ENCODE peak calls at places on chromosomes 1 and 21, in six cellular contexts. A is mammary epithelial cell, E is HCT116, V is neural progenitor cell, H is Panc1, B is colonic mucosa. O is an unnamed sample. For H3K4me1 and H3K36me3, the result is how much of the 10 kb centered on the place peaks cover.

GRCh38 chr1:25989440-25989839 is 8.4 kb downstream of the PAFAH2 start:
- DNase-seq in A (no peak), E (no peak), V (no peak), H (no peak), B (no peak), O (no peak)

GRCh38 chr1:31549807-31550620 is 26.3 kb upstream of the TINAGL1 start:
- DNase-seq in A (peak), E (no peak), V (no peak), H (no peak), B (peak), O (no peak)

GRCh38 chr1:68720476-68720875 is 223.6 kb upstream of the DEPDC1 start:
- DNase-seq in A (no peak), E (no peak), V (no peak), H (no peak), B (no peak), O (no peak)

GRCh38 chr1:201266774-201267173 is 16.5 kb upstream of the PKP1 start:
- DNase-seq in A (peak), E (no peak), V (no peak), H (peak), B (peak), O (no peak)

GRCh38 chr1:2317230-2318065 is 73.9 kb downstream of the MORN1 start:
- DNase-seq in A (no peak), E (no peak), V (no peak), H (no peak), B (no peak), O (no peak)

GRCh38 chr1:225754940-225755635 is 22.5 kb upstream of the SRP9 start:
- DNase-seq in A (peak), E (no peak), V (no peak), H (peak), B (peak), O (no peak)

GRCh38 chr1:204363335-204364114 is 3.8 kb upstream of the PLEKHA6 start:
- DNase-seq in A (peak), E (peak), V (peak), H (peak), B (peak), O (peak)

GRCh38 chr1:207882692-207883091 is 28.2 kb downstream of the CD34 start:
- DNase-seq in A (no peak), E (no peak), V (no peak), H (no peak), B (no peak), O (no peak)

GRCh38 chr1:208132287-208132882 is 111.8 kb downstream of the PLXNA2 start:
- DNase-seq in A (peak), E (peak), V (peak), H (no peak), B (peak), O (peak)

GRCh38 chr1:113123737-113124136 is 50.7 kb downstream of the LRIG2 start:
- DNase-seq in A (no peak), E (no peak), V (no peak), H (no peak), B (no peak), O (no peak)

GRCh38 chr1:32886012-32886827 is at the start of gene HPCA:
- DNase-seq in A (peak), E (no peak), V (peak), H (no peak), B (peak), O (peak)

GRCh38 chr1:204207136-204207616 is 6.6 kb downstream of the GOLT1A start:
- DNase-seq in A (peak), E (peak), V (peak), H (peak), B (peak), O (peak)

GRCh38 chr1:160978510-160978927 is 23.9 kb upstream of the ITLN2 start:
- DNase-seq in A (no peak), E (no peak), V (no peak), H (no peak), B (peak), O (no peak)

GRCh38 chr1:83931658-83932253 is 67.2 kb downstream of the TTLL7 start:
- DNase-seq in A (peak), E (peak), V (peak), H (peak), B (peak), O (no peak)

GRCh38 chr1:29258189-29258973 is 22.1 kb downstream of the PTPRU start:
- DNase-seq in A (peak), E (no peak), V (no peak), H (no peak), B (no peak), O (no peak)

GRCh38 chr1:44239961-44240371 is 26.7 kb downstream of the DMAP1 start:
- DNase-seq in A (no peak), E (no peak), V (no peak), H (no peak), B (no peak), O (no peak)

GRCh38 chr1:24124980-24125379 is 13.0 kb upstream of the MYOM3 start:
- DNase-seq in A (no peak), E (no peak), V (no peak), H (no peak), B (no peak), O (no peak)

GRCh38 chr1:58576727-58577675 is at the start of gene TACSTD2:
- DNase-seq in A (peak), E (no peak), V (peak), H (no peak), B (peak), O (peak)

GRCh38 chr1:64961923-64962322 is 4.4 kb downstream of the JAK1 start:
- DNase-seq in A (no peak), E (no peak), V (no peak), H (no peak), B (no peak), O (no peak)

GRCh38 chr1:173451981-173452380 is 25.2 kb upstream of the PRDX6 start:
- DNase-seq in A (peak), E (no peak), V (no peak), H (no peak), B (no peak), O (no peak)

GRCh38 chr1:115429242-115429641 is 91.2 kb upstream of the NGF start:
- DNase-seq in A (peak), E (peak), V (no peak), H (no peak), B (no peak), O (no peak)

GRCh38 chr21:38973552-38973951 is 167.8 kb downstream of the ETS2 start:
- DNase-seq in A (no peak), E (no peak), V (no peak), H (no peak), B (no peak), O (no peak)

GRCh38 chr1:12586171-12586942 is 31.7 kb downstream of the DHRS3 start:
- DNase-seq in A (no peak), E (no peak), V (no peak), H (no peak), B (no peak), O (no peak)

GRCh38 chr1:14763977-14764376 is 165.5 kb downstream of the KAZN start:
- DNase-seq in A (no peak), E (no peak), V (no peak), H (no peak), B (no peak), O (no peak)

GRCh38 chr1:201775380-201775779 is 53.6 kb upstream of the IPO9 start:
- DNase-seq in A (no peak), E (no peak), V (no peak), H (no peak), B (no peak), O (no peak)

GRCh38 chr1:185567006-185567405 is 167.2 kb upstream of the HMCN1 start:
- DNase-seq in A (peak), E (peak), V (no peak), H (no peak), B (no peak), O (no peak)

GRCh38 chr1:9242338-9242969 is 7.9 kb downstream of the H6PD start:
- DNase-seq in A (no peak), E (no peak), V (no peak), H (no peak), B (peak), O (peak)

GRCh38 chr1:234089396-234089795 is 184.9 kb downstream of the SLC35F3 start:
- DNase-seq in A (no peak), E (no peak), V (peak), H (no peak), B (no peak), O (no peak)

GRCh38 chr21:28538987-28539622 is 453.6 kb downstream of the LTN1 start:
- DNase-seq in A (peak), E (no peak), V (no peak), H (no peak), B (no peak), O (no peak)

GRCh38 chr1:59083946-59084865 is 212.7 kb upstream of the FGGY start:
- DNase-seq in A (peak), E (no peak), V (peak), H (no peak), B (no peak), O (no peak)

GRCh38 chr1:199075792-199076191 is 437.0 kb downstream of the PTPRC start:
- DNase-seq in A (no peak), E (no peak), V (no peak), H (no peak), B (no peak), O (no peak)

GRCh38 chr1:34918609-34919561 is 10.6 kb downstream of the DLGAP3 start:
- DNase-seq in A (no peak), E (no peak), V (peak), H (no peak), B (no peak), O (no peak)

GRCh38 chr1:15039017-15039648 is 114.4 kb upstream of the TMEM51 start:
- DNase-seq in A (no peak), E (no peak), V (no peak), H (no peak), B (no peak), O (no peak)

GRCh38 chr1:219062161-219062560 is 111.5 kb upstream of the LYPLAL1 start:
- DNase-seq in A (no peak), E (no peak), V (no peak), H (no peak), B (no peak), O (no peak)

GRCh38 chr1:234755449-234755863 is 145.5 kb upstream of the IRF2BP2 start:
- DNase-seq in A (no peak), E (no peak), V (no peak), H (no peak), B (peak), O (peak)

GRCh38 chr1:1680031-1680911 is 12.3 kb downstream of the SLC35E2B start:
- DNase-seq in A (no peak), E (no peak), V (no peak), H (no peak), B (no peak), O (peak)

GRCh38 chr1:67579623-67580394 is 105.2 kb upstream of the GADD45A start:
- DNase-seq in A (peak), E (no peak), V (no peak), H (no peak), B (no peak), O (no peak)
- H3K4me1 ChIP-seq in A (under half), E (under half), V (under half), H (under half), B (under half), O (under half)

DNA sequence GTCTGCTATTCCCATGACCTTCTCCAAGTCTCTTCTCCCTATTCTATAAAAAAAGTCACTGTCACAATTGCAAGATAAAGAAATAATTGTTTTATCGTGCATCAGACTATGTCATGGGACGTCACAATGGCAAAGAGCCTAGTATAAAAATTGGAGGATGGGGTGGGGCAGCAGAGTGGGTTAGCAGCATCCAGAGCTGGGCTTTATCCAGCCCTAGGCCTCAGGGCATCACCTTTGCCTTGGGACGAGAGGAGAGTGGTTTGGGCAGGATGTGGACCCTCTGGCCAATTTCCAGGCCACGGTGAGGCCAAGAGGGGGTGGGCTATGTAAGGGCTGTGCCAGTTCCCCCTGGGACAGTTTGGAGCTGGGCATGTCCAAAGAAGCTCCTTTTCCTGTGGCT is 25.7 kb downstream of the WNT4 start:
- DNase-seq in A (no peak), E (no peak), V (no peak), H (no peak), B (no peak), O (peak)
- H3K36me3 ChIP-seq in A (under half), E (under half), V (under half), H (under half), B (under half), O (under half)

DNA sequence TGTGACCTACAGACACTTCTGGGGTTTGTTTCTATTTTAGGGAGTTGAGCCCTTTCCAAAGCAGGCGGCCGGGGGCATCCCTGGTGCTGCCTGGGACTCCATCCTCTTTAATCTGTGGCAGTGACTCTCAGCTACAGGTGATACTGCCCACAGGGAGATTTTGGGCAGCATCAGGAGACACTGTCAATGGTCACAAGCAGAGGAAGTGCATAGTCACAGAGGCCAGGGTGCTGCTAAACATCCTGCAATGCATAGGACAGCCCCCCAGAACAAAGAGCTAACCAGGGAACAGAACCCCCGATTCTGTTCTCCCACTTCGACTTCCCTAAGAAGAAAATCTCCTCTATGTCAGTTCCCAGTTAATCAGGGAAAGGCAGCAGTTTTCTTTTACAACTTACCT is 66.2 kb downstream of the TEX35 start:
- DNase-seq in A (no peak), E (no peak), V (no peak), H (no peak), B (no peak), O (no peak)
- H3K4me1 ChIP-seq in A (under half), E (under half), V (under half), H (under half), B (under half), O (under half)

DNA sequence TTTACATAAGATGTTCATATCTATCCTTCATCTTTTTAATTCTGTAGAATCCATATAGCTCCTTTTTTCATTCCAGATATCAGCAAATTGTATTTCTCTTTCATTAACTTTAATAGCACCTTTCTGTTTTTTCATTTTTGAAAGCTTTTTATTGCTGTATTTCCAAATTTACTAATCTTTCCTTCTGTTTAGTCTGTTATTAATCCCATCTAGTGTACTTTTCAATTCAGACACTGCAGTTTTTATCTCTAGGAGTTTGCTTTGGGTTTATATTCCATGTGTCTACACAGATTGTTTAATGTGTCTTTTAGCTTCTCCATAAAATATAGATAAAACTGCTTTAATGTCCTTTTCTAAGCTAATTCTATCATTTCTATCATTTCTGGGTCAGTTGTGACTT is 37.4 kb upstream of the GUCA2A start:
- DNase-seq in A (no peak), E (no peak), V (no peak), H (no peak), B (no peak), O (no peak)
- H3K36me3 ChIP-seq in A (under half), E (under half), V (under half), H (under half), B (under half), O (under half)

GRCh38 chr1:111735858-111736544 is 3.2 kb downstream of the INKA2 start:
- DNase-seq in A (no peak), E (no peak), V (peak), H (no peak), B (no peak), O (no peak)
- H3K4me1 ChIP-seq in A (under half), E (under half), V (under half), H (under half), B (under half), O (under half)

DNA sequence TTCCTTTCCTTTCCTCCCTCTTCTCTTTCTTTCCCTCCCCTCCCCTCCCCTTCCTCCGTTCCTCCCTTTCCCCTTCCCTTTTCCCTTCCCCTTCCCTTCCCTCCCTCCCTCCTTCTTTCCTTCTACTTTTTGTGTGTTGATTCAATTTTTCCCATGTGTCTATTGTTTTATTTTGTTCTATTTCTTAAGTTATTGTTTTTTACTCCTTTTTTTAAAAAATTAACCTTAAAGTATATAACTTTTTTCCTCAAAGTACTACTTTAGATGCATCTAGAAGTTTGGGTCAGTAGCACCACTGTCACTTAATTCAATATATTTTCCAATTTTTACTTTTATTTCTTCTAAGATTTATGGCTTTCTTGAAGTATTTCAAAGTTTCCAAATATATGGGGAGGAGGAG is 448.2 kb upstream of the VAMP3 start:
- DNase-seq in A (no peak), E (no peak), V (no peak), H (no peak), B (no peak), O (no peak)
- H3K36me3 ChIP-seq in A (under half), E (under half), V (under half), H (under half), B (under half), O (under half)